ENCODE peak calls at places on chromosomes 5 and 9, in six cellular contexts. One of them, this sample, is unnamed.

GRCh38 chr9:12702160-12702758 is 9.1 kb downstream of the TYRP1 start:
- DNase-seq in hypothalamus: no peak
- DNase-seq in choroid plexus epithelial cell: peak
- DNase-seq in activated CD4-positive, CD25-positive, alpha-beta regulatory T cell treated with anti-CD3 and anti-CD28 coated beads, Interleukin-2, amount 50 U/mL, for 72 hours: no peak
- DNase-seq in fibroblast of pulmonary artery: peak
- DNase-seq in Ammon's horn: peak
- DNase-seq in this sample: peak

GRCh38 chr9:84301851-84302250 is 38.7 kb downstream of the SLC28A3 start:
- DNase-seq in hypothalamus: no peak
- DNase-seq in choroid plexus epithelial cell: peak
- DNase-seq in activated CD4-positive, CD25-positive, alpha-beta regulatory T cell treated with anti-CD3 and anti-CD28 coated beads, Interleukin-2, amount 50 U/mL, for 72 hours: no peak
- DNase-seq in fibroblast of pulmonary artery: peak
- DNase-seq in Ammon's horn: no peak
- DNase-seq in this sample: no peak

GRCh38 chr9:109349431-109349846 is 28.6 kb upstream of the EPB41L4B start:
- DNase-seq in hypothalamus: no peak
- DNase-seq in choroid plexus epithelial cell: peak
- DNase-seq in activated CD4-positive, CD25-positive, alpha-beta regulatory T cell treated with anti-CD3 and anti-CD28 coated beads, Interleukin-2, amount 50 U/mL, for 72 hours: no peak
- DNase-seq in fibroblast of pulmonary artery: peak
- DNase-seq in Ammon's horn: peak
- DNase-seq in this sample: no peak

GRCh38 chr9:85212887-85213286 is 528.9 kb downstream of the AGTPBP1 start:
- DNase-seq in hypothalamus: no peak
- DNase-seq in choroid plexus epithelial cell: peak
- DNase-seq in activated CD4-positive, CD25-positive, alpha-beta regulatory T cell treated with anti-CD3 and anti-CD28 coated beads, Interleukin-2, amount 50 U/mL, for 72 hours: no peak
- DNase-seq in fibroblast of pulmonary artery: peak
- DNase-seq in Ammon's horn: no peak
- DNase-seq in this sample: no peak

GRCh38 chr5:157529002-157529401 is 46.6 kb downstream of the ADAM19 start:
- DNase-seq in hypothalamus: no peak
- DNase-seq in choroid plexus epithelial cell: no peak
- DNase-seq in activated CD4-positive, CD25-positive, alpha-beta regulatory T cell treated with anti-CD3 and anti-CD28 coated beads, Interleukin-2, amount 50 U/mL, for 72 hours: no peak
- DNase-seq in fibroblast of pulmonary artery: no peak
- DNase-seq in Ammon's horn: no peak
- DNase-seq in this sample: no peak

GRCh38 chr9:136326061-136326776 is 1.1 kb upstream of the GPSM1 start:
- DNase-seq in hypothalamus: no peak
- DNase-seq in choroid plexus epithelial cell: peak
- DNase-seq in activated CD4-positive, CD25-positive, alpha-beta regulatory T cell treated with anti-CD3 and anti-CD28 coated beads, Interleukin-2, amount 50 U/mL, for 72 hours: no peak
- DNase-seq in fibroblast of pulmonary artery: peak
- DNase-seq in Ammon's horn: peak
- DNase-seq in this sample: peak

GRCh38 chr9:127815512-127816361 is 13.1 kb downstream of the FPGS start:
- DNase-seq in hypothalamus: no peak
- DNase-seq in choroid plexus epithelial cell: no peak
- DNase-seq in activated CD4-positive, CD25-positive, alpha-beta regulatory T cell treated with anti-CD3 and anti-CD28 coated beads, Interleukin-2, amount 50 U/mL, for 72 hours: no peak
- DNase-seq in fibroblast of pulmonary artery: no peak
- DNase-seq in Ammon's horn: no peak
- DNase-seq in this sample: no peak

GRCh38 chr5:27252911-27253310 is 214.5 kb upstream of the CDH9 start:
- DNase-seq in hypothalamus: no peak
- DNase-seq in choroid plexus epithelial cell: no peak
- DNase-seq in activated CD4-positive, CD25-positive, alpha-beta regulatory T cell treated with anti-CD3 and anti-CD28 coated beads, Interleukin-2, amount 50 U/mL, for 72 hours: no peak
- DNase-seq in fibroblast of pulmonary artery: no peak
- DNase-seq in Ammon's horn: no peak
- DNase-seq in this sample: no peak

GRCh38 chr9:111961575-111961974 is 65.0 kb downstream of the UGCG start:
- DNase-seq in hypothalamus: no peak
- DNase-seq in choroid plexus epithelial cell: peak
- DNase-seq in activated CD4-positive, CD25-positive, alpha-beta regulatory T cell treated with anti-CD3 and anti-CD28 coated beads, Interleukin-2, amount 50 U/mL, for 72 hours: no peak
- DNase-seq in fibroblast of pulmonary artery: no peak
- DNase-seq in Ammon's horn: peak
- DNase-seq in this sample: no peak

GRCh38 chr5:124683917-124684555 is 62.4 kb downstream of the ZNF608 start:
- DNase-seq in hypothalamus: no peak
- DNase-seq in choroid plexus epithelial cell: no peak
- DNase-seq in activated CD4-positive, CD25-positive, alpha-beta regulatory T cell treated with anti-CD3 and anti-CD28 coated beads, Interleukin-2, amount 50 U/mL, for 72 hours: no peak
- DNase-seq in fibroblast of pulmonary artery: no peak
- DNase-seq in Ammon's horn: no peak
- DNase-seq in this sample: no peak

GRCh38 chr9:116495725-116496124 is 191.4 kb upstream of the TRIM32 start:
- DNase-seq in hypothalamus: no peak
- DNase-seq in choroid plexus epithelial cell: no peak
- DNase-seq in activated CD4-positive, CD25-positive, alpha-beta regulatory T cell treated with anti-CD3 and anti-CD28 coated beads, Interleukin-2, amount 50 U/mL, for 72 hours: no peak
- DNase-seq in fibroblast of pulmonary artery: no peak
- DNase-seq in Ammon's horn: no peak
- DNase-seq in this sample: no peak